ENCODE peak calls at places on chromosome 18, in four cellular contexts. C, N, M and T are unnamed samples.
A peak's percentile ranks its signal among the peaks of the same experiment; 100 is the strongest.

GRCh38 chr18:37539236-37539635 is 26.4 kb downstream of the CELF4 start:
- ATAC-seq in C (no peak), N (no peak), M (no peak), T (no peak)

GRCh38 chr18:74013955-74014354 is 133.7 kb downstream of the FBXO15 start:
- ATAC-seq in C (no peak), N (peak; percentile 58), M (peak; percentile 64), T (peak; percentile 90)

GRCh38 chr18:13868501-13869271 is 44.7 kb downstream of the MC5R start:
- ATAC-seq in C (no peak), N (peak; percentile 31), M (no peak), T (no peak)

GRCh38 chr18:32011193-32011592 is 7.4 kb upstream of the RNF125 start:
- ATAC-seq in C (no peak), N (no peak), M (no peak), T (no peak)

GRCh38 chr18:58955738-58956137 is 91.1 kb downstream of the ZNF532 start:
- ATAC-seq in C (no peak), N (no peak), M (no peak), T (peak; percentile 70)

GRCh38 chr18:48445540-48445939 is 36.4 kb upstream of the ZBTB7C start:
- ATAC-seq in C (peak; percentile 84), N (peak; percentile 89), M (peak; percentile 74), T (peak; percentile 52)

GRCh38 chr18:22813648-22814328 is 119.3 kb upstream of the RBBP8 start:
- ATAC-seq in C (peak; percentile 55), N (no peak), M (peak; percentile 59), T (no peak)

GRCh38 chr18:57088883-57089282 is 58.0 kb upstream of the BOD1L2 start:
- ATAC-seq in C (no peak), N (no peak), M (no peak), T (no peak)

GRCh38 chr18:49728542-49728941 is 84.8 kb downstream of the ACAA2 start:
- ATAC-seq in C (peak; percentile 41), N (no peak), M (peak; percentile 49), T (no peak)

GRCh38 chr18:71998547-71998946 is 545.6 kb downstream of the CBLN2 start:
- ATAC-seq in C (peak; percentile 94), N (no peak), M (no peak), T (no peak)

GRCh38 chr18:49677762-49678398 is 116.0 kb downstream of the LIPG start:
- ATAC-seq in C (no peak), N (no peak), M (no peak), T (no peak)

GRCh38 chr18:7256959-7257742 is 26.3 kb downstream of the LRRC30 start:
- ATAC-seq in C (no peak), N (no peak), M (no peak), T (no peak)

GRCh38 chr18:77366067-77366724 is 116.5 kb downstream of the GALR1 start:
- ATAC-seq in C (peak; percentile 21), N (no peak), M (no peak), T (no peak)

GRCh38 chr18:35282353-35282752 is 7.7 kb downstream of the ZSCAN30 start:
- ATAC-seq in C (no peak), N (no peak), M (no peak), T (no peak)

GRCh38 chr18:56115072-56116038 is 523.0 kb downstream of the TXNL1 start:
- ATAC-seq in C (no peak), N (no peak), M (no peak), T (no peak)

GRCh38 chr18:49016648-49017539 is 66.1 kb upstream of the SMAD7 start:
- ATAC-seq in C (peak; percentile 62), N (peak; percentile 42), M (peak; percentile 75), T (peak; percentile 74)

GRCh38 chr18:267380-267687 is 513 bp downstream of the THOC1 start:
- ATAC-seq in C (peak; percentile 59), N (no peak), M (no peak), T (peak; percentile 17)

GRCh38 chr18:36595046-36595817 is 233.6 kb downstream of the TPGS2 start:
- ATAC-seq in C (no peak), N (no peak), M (no peak), T (no peak)

GRCh38 chr18:67242001-67242400 is 274.5 kb downstream of the DSEL start:
- ATAC-seq in C (no peak), N (no peak), M (no peak), T (no peak)

GRCh38 chr18:68791801-68792200 is 6.1 kb upstream of the CCDC102B start:
- ATAC-seq in C (peak; percentile 32), N (no peak), M (no peak), T (no peak)

GRCh38 chr18:77065221-77065981 is 67.2 kb downstream of the MBP start:
- ATAC-seq in C (no peak), N (peak; percentile 39), M (peak; percentile 51), T (peak; percentile 65)

GRCh38 chr18:51069885-51070284 is 39.9 kb downstream of the SMAD4 start:
- ATAC-seq in C (no peak), N (no peak), M (no peak), T (no peak)

GRCh38 chr18:3468066-3468705 is 18.2 kb downstream of the TGIF1 start:
- ATAC-seq in C (no peak), N (no peak), M (no peak), T (no peak)

GRCh38 chr18:54968807-54969206 is 9.5 kb upstream of the CCDC68 start:
- ATAC-seq in C (no peak), N (no peak), M (no peak), T (no peak)

GRCh38 chr18:7259482-7259881 is 28.6 kb downstream of the LRRC30 start:
- ATAC-seq in C (no peak), N (no peak), M (no peak), T (peak; percentile 34)

DNA sequence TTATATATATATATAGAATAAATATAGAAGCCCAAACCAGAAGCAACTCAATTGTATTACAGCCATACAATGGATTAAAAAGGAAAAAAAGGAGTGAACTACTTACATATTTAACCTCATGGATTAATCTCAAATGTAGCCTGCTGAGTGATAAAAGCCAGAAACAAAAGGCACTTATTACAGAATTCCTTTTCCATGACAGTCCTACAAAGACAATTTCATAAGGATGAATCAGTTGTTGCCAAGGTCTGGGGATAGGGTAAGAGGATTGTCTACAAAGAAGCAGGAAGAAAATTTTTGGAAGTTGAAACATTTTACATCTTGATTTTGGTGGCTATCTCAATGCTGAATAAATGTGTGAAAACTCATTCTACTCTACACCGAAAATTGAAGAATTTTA is 103.9 kb upstream of the DCC start:
- ATAC-seq in C (no peak), N (no peak), M (no peak), T (no peak)
- TF ChIP-seq EP300 in C (no peak), N (no peak), M (no peak), T (no peak)

DNA sequence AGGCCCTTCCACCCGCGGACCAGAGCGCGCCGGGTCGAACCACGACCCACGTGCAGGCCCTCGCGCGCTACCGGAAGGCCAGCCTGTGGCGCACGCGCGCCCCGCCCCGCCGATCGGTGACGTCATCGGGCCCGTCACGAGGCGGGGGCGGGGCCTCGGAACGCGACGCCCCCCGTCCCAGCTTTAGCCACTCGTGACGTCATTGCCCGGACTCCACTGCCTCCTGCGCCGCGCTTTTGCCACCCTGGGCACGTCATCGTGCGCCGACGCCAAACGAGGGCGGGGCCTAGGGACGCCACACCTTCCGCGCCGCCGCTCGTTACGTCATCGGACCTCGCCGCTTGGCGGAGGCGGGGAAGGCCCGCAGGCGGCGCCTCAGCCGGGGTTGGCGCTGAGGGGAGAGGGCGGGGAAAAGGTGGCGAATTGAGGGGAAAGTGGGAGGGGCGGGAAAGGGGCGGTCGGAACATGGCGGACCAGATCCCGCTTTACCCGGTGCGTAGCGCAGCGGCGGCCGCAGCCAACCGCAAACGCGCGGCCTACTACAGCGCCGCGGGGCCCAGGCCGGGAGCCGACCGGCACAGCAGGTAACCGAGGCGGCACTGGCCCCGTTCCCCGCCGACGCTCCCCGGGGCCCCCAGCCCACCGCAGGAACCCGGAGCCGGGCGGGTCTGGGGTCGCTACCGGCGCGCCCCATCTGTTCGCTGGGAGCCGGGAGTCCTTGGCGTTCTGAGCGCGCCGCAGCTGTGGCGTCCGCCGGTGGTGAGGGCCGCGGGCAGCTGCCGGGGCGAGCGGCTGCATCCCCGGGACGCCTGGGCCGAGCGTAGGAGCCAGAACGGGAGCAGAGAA is at the start of gene ATP9B:
- ATAC-seq in C (peak; percentile 95), N (peak; percentile 99), M (peak; percentile 94), T (peak; percentile 95)
- TF ChIP-seq EP300 in C (peak; percentile 26), N (no peak), M (no peak), T (no peak)

DNA sequence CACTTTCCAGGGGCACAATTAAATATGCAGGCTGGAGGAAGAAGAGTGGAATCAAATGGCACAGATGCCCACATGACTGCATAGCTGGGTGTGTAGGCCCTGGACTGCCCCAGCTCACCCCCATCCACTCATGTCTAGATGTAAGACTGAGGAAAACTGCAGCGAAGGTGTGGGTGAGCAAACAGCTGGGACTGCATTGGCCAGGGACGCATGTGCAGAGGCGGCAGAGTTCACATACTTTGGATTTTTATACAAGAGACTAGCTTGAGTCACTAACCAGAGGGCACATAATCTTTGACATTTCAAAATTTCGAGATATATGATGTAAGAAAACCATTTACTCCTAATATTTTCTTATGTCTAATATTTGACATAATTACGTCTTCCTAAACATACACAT is 60.1 kb downstream of the SPIRE1 start:
- ATAC-seq in C (peak; percentile 83), N (peak; percentile 91), M (peak; percentile 98), T (no peak)
- TF ChIP-seq EP300 in C (no peak), N (no peak), M (no peak), T (no peak)

DNA sequence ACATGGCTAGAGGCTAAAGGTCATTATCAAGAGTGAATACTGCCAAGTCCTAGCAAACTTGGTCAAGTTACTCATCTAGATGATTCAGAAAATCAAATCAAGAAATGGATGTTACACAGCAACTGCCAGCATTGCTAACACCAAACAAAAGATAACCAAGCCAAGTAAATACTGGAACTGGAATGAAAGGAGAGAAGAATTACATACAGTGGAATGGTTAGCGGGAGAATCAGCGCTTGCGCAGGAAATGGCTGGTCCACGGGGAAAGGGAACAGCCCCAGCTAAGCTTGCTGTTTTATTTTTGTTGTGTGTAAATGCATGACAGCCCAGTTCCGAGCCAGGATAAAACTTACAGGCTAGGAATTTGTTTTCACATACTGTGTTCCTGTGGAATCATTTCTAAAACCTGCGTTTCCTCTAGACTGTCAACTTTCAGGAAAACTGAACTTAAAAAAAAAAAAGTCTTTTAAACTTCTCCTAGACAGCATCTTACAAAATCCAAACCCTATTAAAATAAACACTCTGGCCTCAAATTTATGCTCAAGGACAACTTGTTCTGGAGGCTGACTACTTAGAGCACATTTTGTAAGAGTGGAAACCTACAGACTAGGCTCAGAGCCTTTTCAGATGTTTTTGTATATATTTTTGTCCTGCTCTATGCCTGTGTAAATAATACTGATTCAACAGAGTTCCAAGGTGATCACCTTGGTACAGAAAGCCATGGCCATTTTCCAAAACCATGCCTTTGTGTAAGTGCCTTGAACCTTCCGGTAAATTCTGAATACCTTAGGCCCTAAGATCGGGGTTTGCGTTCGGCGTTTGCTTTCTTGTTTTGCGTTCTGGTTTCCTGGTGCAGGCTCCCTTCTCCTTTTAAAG is 30.7 kb upstream of the TXNDC2 start:
- ATAC-seq in C (peak; percentile 84), N (peak; percentile 87), M (no peak), T (peak; percentile 90)
- TF ChIP-seq EP300 in C (no peak), N (peak; percentile 13), M (no peak), T (peak; percentile 72)